ENCODE peak calls at places on chromosome 4, in six cellular contexts. E, H, Q, U, N and F are unnamed samples.

GRCh38 chr4:15938182-15938581 is 358 bp downstream of the FGFBP1 start:
- DNase-seq in H (no peak), Q (peak; percentile 66), E (peak; percentile 87), N (no peak), U (no peak), F (peak; percentile 49)

GRCh38 chr4:131499139-131499873 is 1649.8 kb upstream of the PCDH10 start:
- DNase-seq in U (peak; percentile 47), E (peak; percentile 8), N (peak; percentile 17), Q (no peak), H (peak; percentile 92), F (no peak)

GRCh38 chr4:126697748-126698147 is 935.0 kb upstream of the INTU start:
- DNase-seq in Q (no peak), U (no peak), N (no peak), E (no peak), H (peak; percentile 83), F (no peak)

GRCh38 chr4:53547983-53548382 is 43.3 kb downstream of the LNX1 start:
- DNase-seq in Q (no peak), E (no peak), U (no peak), H (peak; percentile 46), N (no peak), F (no peak)

GRCh38 chr4:80459918-80460473 is 124.5 kb downstream of the CFAP299 start:
- DNase-seq in N (no peak), E (no peak), U (no peak), H (no peak), Q (no peak), F (no peak)

GRCh38 chr4:176467011-176467410 is 147.2 kb downstream of the SPCS3 start:
- DNase-seq in U (no peak), N (no peak), E (no peak), Q (no peak), H (peak; percentile 69), F (no peak)

GRCh38 chr4:165507381-165507780 is 128.6 kb downstream of the CPE start:
- DNase-seq in Q (no peak), E (no peak), U (no peak), N (no peak), H (no peak), F (no peak)

GRCh38 chr4:1002131-1002630 is 9.0 kb upstream of the SLC26A1 start:
- DNase-seq in E (peak; percentile 82), U (no peak), N (peak; percentile 65), H (no peak), Q (peak; percentile 76), F (peak; percentile 87)

GRCh38 chr4:81062001-81062400 is 31.5 kb downstream of the BMP3 start:
- DNase-seq in Q (no peak), U (no peak), E (no peak), H (no peak), N (no peak), F (no peak)

GRCh38 chr4:127410201-127410600 is 222.6 kb upstream of the INTU start:
- DNase-seq in H (no peak), N (peak; percentile 74), U (no peak), Q (no peak), E (no peak), F (no peak)

GRCh38 chr4:44674471-44674870 is 3.7 kb upstream of the GUF1 start:
- DNase-seq in N (no peak), H (no peak), E (no peak), Q (no peak), U (no peak), F (no peak)

GRCh38 chr4:163816494-163816893 is 322.0 kb downstream of the TMA16 start:
- DNase-seq in U (no peak), Q (no peak), N (no peak), H (no peak), E (no peak), F (peak; percentile 1)

GRCh38 chr4:40515037-40515397 is 114.6 kb downstream of the RBM47 start:
- DNase-seq in U (peak; percentile 44), N (no peak), H (peak; percentile 34), Q (no peak), E (peak; percentile 42), F (no peak)
- H3K4me3 ChIP-seq in U (no peak overlapping the region), N (no peak overlapping the region), H (no peak overlapping the region), Q (peak overlapping the region; percentile 48), E (peak overlapping the region; percentile 57), F (no peak overlapping the region)

GRCh38 chr4:99827857-99828256 is 11.2 kb downstream of the DAPP1 start:
- DNase-seq in Q (no peak), E (no peak), N (no peak), H (no peak), U (no peak), F (no peak)

GRCh38 chr4:99824070-99824599 is 7.5 kb downstream of the DAPP1 start:
- DNase-seq in E (no peak), Q (no peak), U (no peak), H (no peak), N (no peak), F (no peak)

GRCh38 chr4:99822734-99823133 is 6.1 kb downstream of the DAPP1 start:
- DNase-seq in U (no peak), E (no peak), H (no peak), Q (no peak), N (no peak), F (no peak)

GRCh38 chr4:99826016-99826415 is 9.4 kb downstream of the DAPP1 start:
- DNase-seq in Q (no peak), H (no peak), N (no peak), E (no peak), U (no peak), F (no peak)

DNA sequence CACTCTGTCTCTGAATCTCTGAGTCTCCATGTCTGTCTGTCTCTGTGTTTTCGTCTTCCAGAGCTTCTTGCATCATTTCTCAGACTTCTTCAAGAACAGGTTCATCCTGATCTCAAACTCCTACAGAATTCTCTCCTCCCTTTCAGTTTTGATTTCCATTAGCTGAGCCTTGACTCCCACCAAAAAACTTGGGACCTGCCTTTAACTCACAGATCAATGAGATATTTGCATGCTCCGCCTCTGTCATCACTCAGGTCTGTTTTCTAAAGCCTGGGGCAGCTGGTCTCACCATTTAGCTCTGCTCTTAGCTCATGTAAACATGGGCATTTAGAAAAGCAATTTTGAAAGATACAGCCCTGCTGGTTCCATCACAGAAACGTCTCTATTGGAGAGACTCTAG is 8.6 kb downstream of the DAPP1 start:
- DNase-seq in N (no peak), E (no peak), Q (no peak), U (peak; percentile 50), H (no peak), F (no peak)
- H3K27me3 ChIP-seq in N (no peaks in the 10 kb centered on the region), E (no peaks in the 10 kb centered on the region), Q (no peaks in the 10 kb centered on the region), U (no peaks in the 10 kb centered on the region), H (no peaks in the 10 kb centered on the region), F (no peaks in the 10 kb centered on the region)

GRCh38 chr4:140049024-140049923 is 104.7 kb downstream of the MAML3 start:
- DNase-seq in H (peak; percentile 61), Q (no peak), U (peak; percentile 37), E (peak; percentile 75), N (peak; percentile 52), F (peak; percentile 25)

GRCh38 chr4:140048419-140049022 is 105.5 kb downstream of the MAML3 start:
- DNase-seq in N (no peak), U (no peak), H (no peak), Q (no peak), E (no peak), F (no peak)

GRCh38 chr4:140052050-140052449 is 101.9 kb downstream of the MAML3 start:
- DNase-seq in N (peak; percentile 68), E (peak; percentile 52), Q (peak; percentile 58), H (no peak), U (no peak), F (no peak)

GRCh38 chr4:140047781-140048180 is 106.2 kb downstream of the MAML3 start:
- DNase-seq in E (no peak), Q (no peak), U (no peak), H (no peak), N (no peak), F (no peak)

DNA sequence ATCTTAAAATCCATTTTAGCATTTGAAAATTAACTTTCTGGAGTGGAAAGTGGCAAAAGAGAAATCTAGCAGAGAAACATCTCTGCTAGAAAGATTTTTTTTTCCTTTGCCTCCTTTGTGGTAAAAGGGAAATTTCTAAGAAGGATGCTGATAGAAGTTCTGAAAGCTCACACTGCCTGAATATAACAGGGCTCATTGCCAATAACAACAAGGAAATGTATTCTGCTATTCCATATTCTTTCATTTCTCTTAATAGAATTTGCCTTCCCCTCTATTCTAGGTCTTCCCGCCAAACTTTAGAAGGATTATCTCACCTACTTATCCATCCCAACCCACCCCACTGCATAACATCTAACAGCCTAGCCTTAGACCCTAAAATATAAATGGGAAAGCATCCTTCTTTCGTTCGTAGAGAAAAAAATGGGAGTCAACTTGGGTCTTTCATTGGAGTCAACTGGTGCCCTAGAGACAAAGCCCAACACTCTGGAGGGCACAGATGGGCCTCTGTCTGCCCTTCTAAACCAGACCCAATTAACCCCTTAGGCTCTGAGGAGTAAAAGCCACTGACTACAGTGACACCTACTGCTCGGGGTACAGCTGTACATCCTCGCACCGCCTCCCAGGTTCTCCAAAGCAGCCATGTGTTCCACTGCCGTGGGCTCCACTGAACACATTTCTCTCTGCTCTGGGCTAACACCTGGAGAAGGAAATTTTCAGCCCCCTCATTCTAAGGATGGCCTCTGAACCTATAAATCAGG is 103.9 kb downstream of the MAML3 start:
- DNase-seq in U (no peak), Q (no peak), N (no peak), H (peak; percentile 43), E (no peak), F (peak; percentile 16)
- H3K4me3 ChIP-seq in U (no peak overlapping the region), Q (peak overlapping the region; percentile 43), N (peak overlapping the region; percentile 31), H (peak overlapping the region; percentile 39), E (no peak overlapping the region), F (no peak overlapping the region)

DNA sequence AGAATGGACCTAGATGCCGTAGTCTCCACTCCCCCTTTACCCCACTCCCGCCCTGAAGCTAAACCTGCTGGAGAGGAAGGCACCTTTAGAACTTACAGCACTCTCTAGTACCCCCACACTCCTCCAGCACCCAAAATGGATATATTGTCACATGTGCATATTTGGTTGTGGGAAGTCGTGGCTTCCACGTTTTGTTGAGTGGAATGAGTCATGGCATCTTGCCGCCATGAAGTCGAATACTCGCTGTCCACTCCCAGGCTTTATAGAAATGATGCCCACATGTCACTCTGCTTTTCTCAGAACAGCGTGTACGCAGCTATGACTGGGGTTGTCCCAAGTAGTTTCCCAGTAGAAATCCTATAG is 545 bp downstream of the ABCE1 start:
- DNase-seq in U (peak; percentile 33), N (no peak), Q (no peak), H (peak; percentile 64), E (peak; percentile 60), F (no peak)
- H3K27me3 ChIP-seq in U (no peaks in the 10 kb centered on the region), N (no peaks in the 10 kb centered on the region), Q (no peaks in the 10 kb centered on the region), H (no peaks in the 10 kb centered on the region), E (no peaks in the 10 kb centered on the region), F (no peaks in the 10 kb centered on the region)

GRCh38 chr4:103100691-103101090 is 1.1 kb upstream of the BDH2 start:
- DNase-seq in H (no peak), Q (no peak), N (no peak), U (no peak), E (no peak), F (no peak)
- H3K4me3 ChIP-seq in H (no peak overlapping the region), Q (no peak overlapping the region), N (no peak overlapping the region), U (no peak overlapping the region), E (no peak overlapping the region), F (no peak overlapping the region)